ENCODE peak calls at places on chromosomes 4 and X, in nine cellular contexts. H is tibial artery, D is brain microvascular endothelial cell, M is H9, L is mesothelial cell of epicardium, Q is GM10248, G is A549, N is neural crest cell, S is GM23338. V is an unnamed sample.

GRCh38 chr4:11904117-11904535 is 475.4 kb upstream of the HS3ST1 start:
- DNase-seq in H (no peak), D (no peak), M (no peak), L (no peak), Q (no peak), G (no peak), N (no peak), S (no peak), V (no peak)

GRCh38 chr4:121070274-121070673 is 2.1 kb downstream of the NDNF start:
- DNase-seq in H (no peak), D (no peak), M (peak; percentile 46), L (no peak), Q (no peak), G (no peak), N (no peak), S (peak; percentile 70), V (no peak)

GRCh38 chr4:55568905-55569504 is 22.3 kb upstream of the CLOCK start:
- DNase-seq in H (no peak), D (no peak), M (no peak), L (no peak), Q (no peak), G (no peak), N (no peak), S (no peak), V (no peak)

GRCh38 chr4:114684462-114684861 is 85.9 kb downstream of the UGT8 start:
- DNase-seq in H (no peak), D (no peak), M (no peak), L (no peak), Q (no peak), G (no peak), N (no peak), S (no peak), V (no peak)

GRCh38 chr4:148341980-148342800 is 100.0 kb downstream of the NR3C2 start:
- DNase-seq in H (no peak), D (no peak), M (no peak), L (no peak), Q (no peak), G (no peak), N (no peak), S (no peak), V (no peak)

GRCh38 chrX:39491548-39492297 is 606.0 kb downstream of the BCOR start:
- DNase-seq in H (no peak), D (no peak), M (no peak), L (no peak), Q (peak; percentile 45), G (no peak), N (no peak), S (no peak), V (no peak)

GRCh38 chr4:48943387-48943786 is 36.8 kb upstream of the OCIAD2 start:
- DNase-seq in H (no peak), D (no peak), M (peak; percentile 67), L (no peak), Q (no peak), G (no peak), N (no peak), S (peak; percentile 73), V (no peak)

GRCh38 chrX:36986231-36986630 is 21.9 kb upstream of the FAM47C start:
- DNase-seq in H (no peak), D (no peak), M (peak; percentile 41), L (no peak), Q (no peak), G (no peak), N (no peak), S (no peak), V (no peak)

GRCh38 chr4:84708406-84709135 is 125.6 kb downstream of the CDS1 start:
- DNase-seq in H (no peak), D (no peak), M (no peak), L (no peak), Q (no peak), G (no peak), N (no peak), S (no peak), V (no peak)

GRCh38 chr4:35516102-35516501 is 728.2 kb downstream of the ARAP2 start:
- DNase-seq in H (no peak), D (no peak), M (no peak), L (no peak), Q (no peak), G (no peak), N (no peak), S (no peak), V (no peak)

GRCh38 chr4:102817613-102818268 is 9.6 kb downstream of the UBE2D3 start:
- DNase-seq in H (no peak), D (no peak), M (no peak), L (no peak), Q (no peak), G (no peak), N (no peak), S (no peak), V (no peak)

GRCh38 chr4:174157106-174157607 is 126.3 kb downstream of the FBXO8 start:
- DNase-seq in H (no peak), D (no peak), M (no peak), L (no peak), Q (no peak), G (no peak), N (no peak), S (no peak), V (no peak)

GRCh38 chrX:63560601-63561218 is 209.6 kb upstream of the SPIN4 start:
- DNase-seq in H (peak; percentile 72), D (peak; percentile 69), M (peak; percentile 84), L (no peak), Q (peak; percentile 41), G (peak; percentile 60), N (peak; percentile 22), S (peak; percentile 87), V (peak; percentile 36)

GRCh38 chrX:41273638-41274037 is 60.3 kb upstream of the DDX3X start:
- DNase-seq in H (no peak), D (no peak), M (no peak), L (no peak), Q (no peak), G (no peak), N (no peak), S (no peak), V (no peak)

GRCh38 chrX:118627084-118627758 is 100.2 kb upstream of the IL13RA1 start:
- DNase-seq in H (no peak), D (no peak), M (no peak), L (no peak), Q (no peak), G (peak; percentile 31), N (no peak), S (peak; percentile 14), V (no peak)

GRCh38 chr4:61003301-61003700 is 196.8 kb upstream of the ADGRL3 start:
- DNase-seq in H (no peak), D (peak; percentile 14), M (no peak), L (no peak), Q (no peak), G (no peak), N (no peak), S (no peak), V (no peak)
- TF ChIP-seq CTCF in H (no peak), D (no peak), M (no peak), L (no peak), Q (no peak), G (no peak), N (no peak), S (no peak), V (no peak)

GRCh38 chr4:103996059-103996458 is 276.3 kb upstream of the TACR3 start:
- DNase-seq in H (no peak), D (no peak), M (no peak), L (no peak), Q (no peak), G (no peak), N (no peak), S (peak; percentile 40), V (no peak)

GRCh38 chr4:103998752-103999151 is 279.0 kb upstream of the TACR3 start:
- DNase-seq in H (no peak), D (no peak), M (no peak), L (no peak), Q (no peak), G (no peak), N (no peak), S (no peak), V (no peak)

GRCh38 chr4:103996637-103997036 is 276.9 kb upstream of the TACR3 start:
- DNase-seq in H (no peak), D (peak; percentile 45), M (peak; percentile 82), L (no peak), Q (no peak), G (peak; percentile 18), N (peak; percentile 23), S (peak; percentile 86), V (no peak)

DNA sequence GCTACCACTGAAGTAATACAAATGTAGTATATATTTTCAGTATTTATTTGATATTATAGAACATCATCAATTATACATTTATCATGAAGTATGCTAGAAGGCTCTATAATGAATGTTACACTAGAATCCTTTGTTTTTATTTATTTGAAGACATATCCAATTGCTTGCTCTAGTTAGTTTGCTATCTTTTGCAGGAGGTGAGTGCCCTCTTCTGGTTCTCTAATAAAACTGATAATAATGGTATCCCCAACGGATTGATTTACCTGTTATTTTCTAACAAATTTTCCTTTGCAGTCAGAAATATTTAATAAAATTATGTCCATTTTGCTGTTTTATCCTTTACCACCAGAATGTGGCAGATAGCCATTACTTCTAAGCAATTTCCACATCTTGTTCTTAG is 274.3 kb upstream of the TACR3 start:
- DNase-seq in H (no peak), D (no peak), M (no peak), L (no peak), Q (no peak), G (no peak), N (no peak), S (peak; percentile 70), V (no peak)
- TF ChIP-seq CTCF in H (no peak), D (no peak), M (peak; percentile 75), L (no peak), Q (no peak), G (peak; percentile 19), N (peak; percentile 69), S (no peak), V (peak; percentile 39)

DNA sequence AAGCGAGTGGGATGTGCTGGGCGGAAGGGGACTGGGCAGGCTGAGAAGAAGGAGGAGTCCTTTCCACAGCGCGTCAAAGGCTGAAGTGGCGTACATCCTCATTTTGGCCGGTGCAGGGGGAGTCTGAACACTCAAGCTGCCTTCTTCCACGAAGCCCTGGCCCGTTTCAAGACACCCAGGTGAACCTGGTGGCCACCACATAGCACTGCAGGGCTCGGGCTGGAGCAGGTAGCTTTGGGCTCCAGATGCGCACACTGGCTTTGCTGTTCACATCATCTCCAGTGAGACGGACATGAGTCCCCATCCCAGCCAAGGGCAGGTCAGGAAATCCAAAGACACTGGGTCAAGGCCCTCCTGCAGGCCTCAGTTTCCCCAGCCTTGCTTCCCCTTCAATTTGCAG is 30.3 kb downstream of the CCNQ start:
- DNase-seq in H (no peak), D (no peak), M (peak; percentile 42), L (no peak), Q (no peak), G (peak; percentile 33), N (no peak), S (peak; percentile 44), V (no peak)
- TF ChIP-seq CTCF in H (no peak), D (peak; percentile 19), M (peak; percentile 32), L (peak; percentile 13), Q (no peak), G (no peak), N (no peak), S (no peak), V (peak; percentile 27)

GRCh38 chr4:118680808-118681207 is 4.4 kb upstream of the METTL14 start:
- DNase-seq in H (no peak), D (no peak), M (peak; percentile 33), L (no peak), Q (no peak), G (no peak), N (no peak), S (peak; percentile 42), V (no peak)

DNA sequence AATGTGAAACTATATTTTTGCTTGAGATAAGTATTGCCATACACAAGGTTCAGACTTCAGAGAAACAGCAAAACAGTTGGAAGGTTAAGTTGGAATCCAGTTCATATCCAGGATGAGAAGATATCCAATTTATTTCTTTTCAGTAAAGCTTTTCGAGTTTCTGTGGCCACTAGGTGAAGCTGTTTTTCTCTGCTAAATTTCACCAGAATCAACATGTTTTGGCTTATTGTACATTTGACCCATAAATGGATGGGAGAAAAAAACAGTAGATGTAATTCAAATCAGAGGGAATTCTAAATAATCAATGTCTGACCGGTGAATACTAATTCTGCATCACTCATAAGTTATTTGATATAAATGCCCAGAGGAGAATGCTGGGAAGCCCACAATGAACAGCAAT is 9.1 kb upstream of the METTL14 start:
- DNase-seq in H (no peak), D (no peak), M (no peak), L (no peak), Q (no peak), G (no peak), N (no peak), S (no peak), V (no peak)
- TF ChIP-seq CTCF in H (no peak), D (peak; percentile 21), M (no peak), L (no peak), Q (no peak), G (no peak), N (no peak), S (no peak), V (no peak)